ENCODE peak calls at places on chromosomes 5 and 9, in seven cellular contexts. K is spleen, R is HFF-Myc, F is EL, L is NCI-H446 treated with DMSO at 0.1 percent for 48 hours, C is endodermal cell, E is GM18507. Q is an unnamed sample.

GRCh38 chr9:7115606-7116005 is 357.8 kb downstream of the KDM4C start:
- DNase-seq in K (no peak), R (no peak), F (peak), L (no peak), C (no peak), E (no peak), Q (no peak)

GRCh38 chr5:115986358-115986757 is 24.1 kb downstream of the LVRN start:
- DNase-seq in K (no peak), R (no peak), F (no peak), L (no peak), C (no peak), E (no peak), Q (no peak)

GRCh38 chr9:93575706-93576295 is 583 bp upstream of the PHF2 start:
- DNase-seq in K (peak), R (no peak), F (peak), L (no peak), C (peak), E (no peak), Q (peak)

GRCh38 chr9:117073539-117074336 is 341.1 kb downstream of the ASTN2 start:
- DNase-seq in K (no peak), R (peak), F (peak), L (peak), C (peak), E (no peak), Q (no peak)

GRCh38 chr5:44875661-44876250 is 67.0 kb downstream of the MRPS30 start:
- DNase-seq in K (no peak), R (peak), F (no peak), L (peak), C (no peak), E (peak), Q (no peak)

GRCh38 chr5:137563646-137564474 is 64.7 kb upstream of the SPOCK1 start:
- DNase-seq in K (no peak), R (peak), F (peak), L (peak), C (no peak), E (no peak), Q (no peak)

GRCh38 chr9:8408575-8409190 is 609.1 kb upstream of the DMAC1 start:
- DNase-seq in K (no peak), R (no peak), F (no peak), L (no peak), C (no peak), E (no peak), Q (no peak)

GRCh38 chr5:143400541-143401252 is 2.8 kb downstream of the NR3C1 start:
- DNase-seq in K (no peak), R (no peak), F (no peak), L (peak), C (no peak), E (no peak), Q (no peak)

GRCh38 chr5:41176952-41177351 is 36.4 kb downstream of the C6 start:
- DNase-seq in K (no peak), R (no peak), F (no peak), L (no peak), C (no peak), E (no peak), Q (no peak)

GRCh38 chr9:83034026-83034425 is 28.9 kb downstream of the RASEF start:
- DNase-seq in K (no peak), R (no peak), F (no peak), L (no peak), C (no peak), E (no peak), Q (no peak)

GRCh38 chr5:94992325-94992724 is 292.6 kb downstream of the MCTP1 start:
- DNase-seq in K (no peak), R (no peak), F (no peak), L (no peak), C (no peak), E (peak), Q (no peak)

GRCh38 chr5:24163091-24163490 is 481.7 kb downstream of the CDH10 start:
- DNase-seq in K (no peak), R (no peak), F (no peak), L (no peak), C (no peak), E (no peak), Q (peak)

GRCh38 chr5:68673451-68674180 is 420.2 kb upstream of the SLC30A5 start:
- DNase-seq in K (no peak), R (no peak), F (no peak), L (no peak), C (no peak), E (no peak), Q (no peak)

GRCh38 chr5:134435525-134435924 is 23.8 kb upstream of the CDKN2AIPNL start:
- DNase-seq in K (peak), R (no peak), F (peak), L (no peak), C (no peak), E (no peak), Q (no peak)

GRCh38 chr5:143498821-143499220 is 95.3 kb upstream of the NR3C1 start:
- DNase-seq in K (no peak), R (no peak), F (no peak), L (no peak), C (no peak), E (no peak), Q (no peak)

GRCh38 chr9:35237303-35237702 is 75.5 kb downstream of the UNC13B start:
- DNase-seq in K (no peak), R (no peak), F (no peak), L (no peak), C (peak), E (no peak), Q (peak)

GRCh38 chr9:14310247-14310646 is 3.7 kb downstream of the NFIB start:
- DNase-seq in K (no peak), R (no peak), F (no peak), L (peak), C (no peak), E (no peak), Q (no peak)

GRCh38 chr5:14268738-14269137 is 125.6 kb downstream of the TRIO start:
- DNase-seq in K (no peak), R (no peak), F (no peak), L (peak), C (no peak), E (no peak), Q (no peak)

GRCh38 chr5:143331956-143332355 is 71.5 kb downstream of the NR3C1 start:
- DNase-seq in K (no peak), R (no peak), F (no peak), L (no peak), C (no peak), E (no peak), Q (no peak)

GRCh38 chr5:95238560-95239325 is 46.2 kb downstream of the MCTP1 start:
- DNase-seq in K (no peak), R (no peak), F (peak), L (no peak), C (no peak), E (no peak), Q (no peak)

GRCh38 chr5:148808864-148809642 is 17.4 kb upstream of the ADRB2 start:
- DNase-seq in K (peak), R (no peak), F (no peak), L (peak), C (no peak), E (no peak), Q (no peak)

GRCh38 chr5:139566611-139567010 is 5.5 kb downstream of the UBE2D2 start:
- DNase-seq in K (no peak), R (no peak), F (no peak), L (no peak), C (no peak), E (no peak), Q (no peak)

GRCh38 chr5:146828385-146828784 is 50.2 kb downstream of the PPP2R2B start:
- DNase-seq in K (no peak), R (no peak), F (peak), L (peak), C (no peak), E (no peak), Q (no peak)

GRCh38 chr9:137064027-137064879 is 6.1 kb downstream of the SAPCD2 start:
- DNase-seq in K (peak), R (no peak), F (peak), L (no peak), C (peak), E (no peak), Q (peak)

GRCh38 chr5:107289030-107289714 is 381.6 kb downstream of the EFNA5 start:
- DNase-seq in K (no peak), R (no peak), F (no peak), L (no peak), C (no peak), E (peak), Q (no peak)

GRCh38 chr9:120767451-120767850 is 25.8 kb downstream of the FBXW2 start:
- DNase-seq in K (no peak), R (no peak), F (peak), L (no peak), C (no peak), E (no peak), Q (no peak)

GRCh38 chr9:33415152-33416038 is 13.0 kb upstream of the AQP7 start:
- DNase-seq in K (peak), R (no peak), F (peak), L (no peak), C (peak), E (peak), Q (peak)

GRCh38 chr9:120711841-120712538 is 2.3 kb downstream of the MEGF9 start:
- DNase-seq in K (no peak), R (no peak), F (no peak), L (no peak), C (no peak), E (no peak), Q (no peak)

GRCh38 chr9:96150324-96151023 is 151.5 kb downstream of the HSD17B3 start:
- DNase-seq in K (no peak), R (no peak), F (no peak), L (no peak), C (no peak), E (peak), Q (no peak)

Q was measured in mucosa of gallbladder.